ENCODE peak calls at places on chromosomes 12 and 14, in ten cellular contexts. L is IMR-90, Z is PC-3, C is astrocyte, E is HCT116, T is fibroblast of lung, R is colonic mucosa, I is neural progenitor cell, W is H1, D is mammary epithelial cell. Y is an unnamed sample.

GRCh38 chr14:54175298-54175942 is 218.8 kb upstream of the BMP4 start:
- DNase-seq in L (peak; percentile 73), Z (peak; percentile 100), C (peak; percentile 33), E (peak; percentile 78), T (peak; percentile 83), R (peak; percentile 83), I (peak; percentile 83), W (peak; percentile 86), D (peak; percentile 65), Y (peak; percentile 42)

GRCh38 chr14:74510955-74511354 is 17.4 kb downstream of the ISCA2 start:
- DNase-seq in L (peak; percentile 81), Z (peak; percentile 70), C (peak; percentile 52), E (no peak), T (peak; percentile 73), R (no peak), I (no peak), W (no peak), D (peak; percentile 85), Y (no peak)

GRCh38 chr12:131917711-131918306 is 11.3 kb upstream of the PUS1 start:
- DNase-seq in L (no peak), Z (no peak), C (no peak), E (no peak), T (no peak), R (no peak), I (no peak), W (peak; percentile 46), D (no peak), Y (no peak)

GRCh38 chr14:98370352-98370751 is 901.6 kb downstream of the BCL11B start:
- DNase-seq in L (no peak), Z (no peak), C (no peak), E (no peak), T (no peak), R (no peak), I (no peak), W (no peak), D (peak; percentile 16), Y (no peak)

GRCh38 chr12:131963381-131963780 is 13.6 kb downstream of the EP400 start:
- DNase-seq in L (no peak), Z (no peak), C (no peak), E (no peak), T (no peak), R (no peak), I (no peak), W (no peak), D (no peak), Y (no peak)

GRCh38 chr12:95574799-95575452 is 23.6 kb upstream of the USP44 start:
- DNase-seq in L (peak; percentile 64), Z (peak; percentile 82), C (peak; percentile 34), E (peak; percentile 49), T (peak; percentile 57), R (no peak), I (peak; percentile 49), W (no peak), D (peak; percentile 34), Y (no peak)

GRCh38 chr12:27549801-27550652 is 26.0 kb downstream of the PPFIBP1 start:
- DNase-seq in L (peak; percentile 97), Z (peak; percentile 99), C (peak; percentile 99), E (peak; percentile 94), T (peak; percentile 99), R (peak; percentile 78), I (no peak), W (no peak), D (peak; percentile 93), Y (no peak)

GRCh38 chr12:119802472-119802871 is 74.6 kb downstream of the CIT start:
- DNase-seq in L (peak; percentile 59), Z (no peak), C (peak; percentile 25), E (no peak), T (peak; percentile 76), R (no peak), I (peak; percentile 17), W (no peak), D (no peak), Y (no peak)

GRCh38 chr12:6229823-6230222 is 29.6 kb downstream of the CD9 start:
- DNase-seq in L (peak; percentile 97), Z (peak; percentile 76), C (peak; percentile 97), E (no peak), T (peak; percentile 97), R (peak; percentile 71), I (no peak), W (no peak), D (peak; percentile 82), Y (no peak)

GRCh38 chr12:12606793-12607589 is 4.7 kb upstream of the CREBL2 start:
- DNase-seq in L (peak; percentile 65), Z (peak; percentile 77), C (peak; percentile 91), E (no peak), T (peak; percentile 54), R (no peak), I (no peak), W (no peak), D (peak; percentile 89), Y (no peak)

GRCh38 chr12:118064608-118065007 is 3.6 kb upstream of the WSB2 start:
- DNase-seq in L (no peak), Z (no peak), C (no peak), E (no peak), T (no peak), R (no peak), I (peak; percentile 58), W (no peak), D (no peak), Y (no peak)

GRCh38 chr12:89348894-89349669 is 3.2 kb downstream of the DUSP6 start:
- DNase-seq in L (no peak), Z (no peak), C (no peak), E (no peak), T (no peak), R (no peak), I (peak; percentile 30), W (no peak), D (peak; percentile 28), Y (peak; percentile 33)

GRCh38 chr12:19125325-19125724 is 4.2 kb upstream of the PLEKHA5 start:
- DNase-seq in L (peak; percentile 47), Z (peak; percentile 52), C (peak; percentile 48), E (no peak), T (peak; percentile 43), R (no peak), I (no peak), W (no peak), D (peak; percentile 44), Y (no peak)

GRCh38 chr14:60679566-60680258 is 30.4 kb upstream of the SIX1 start:
- DNase-seq in L (no peak), Z (no peak), C (no peak), E (no peak), T (no peak), R (no peak), I (peak; percentile 59), W (no peak), D (no peak), Y (no peak)

GRCh38 chr12:77113971-77114370 is 48.6 kb upstream of the E2F7 start:
- DNase-seq in L (peak; percentile 49), Z (no peak), C (peak; percentile 35), E (no peak), T (no peak), R (no peak), I (no peak), W (no peak), D (no peak), Y (no peak)

GRCh38 chr14:29085546-29085945 is 319.0 kb downstream of the FOXG1 start:
- DNase-seq in L (peak; percentile 5), Z (peak; percentile 41), C (no peak), E (no peak), T (peak; percentile 18), R (no peak), I (peak; percentile 49), W (no peak), D (no peak), Y (no peak)

DNA sequence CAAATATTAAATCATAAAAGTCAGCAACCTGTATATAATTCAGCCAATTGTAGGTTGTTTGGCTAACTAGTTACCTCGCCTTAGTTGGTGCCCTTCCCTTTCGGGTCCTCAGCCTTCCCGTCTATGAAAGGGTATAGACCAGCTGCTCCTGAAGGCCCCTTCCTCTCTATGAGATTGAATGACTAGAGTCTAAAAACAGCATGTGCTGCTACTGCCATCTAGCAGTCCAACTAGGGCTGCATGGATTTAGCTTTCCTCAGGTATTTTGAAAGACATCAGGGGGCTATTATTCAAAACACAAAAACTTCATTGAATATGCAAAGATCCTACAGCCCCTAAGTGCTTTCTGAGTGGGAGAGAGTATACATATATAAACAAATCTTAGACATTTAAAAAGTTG is 37.0 kb upstream of the TMEM263 start:
- DNase-seq in L (peak; percentile 8), Z (peak; percentile 53), C (no peak), E (peak; percentile 6), T (peak; percentile 41), R (no peak), I (peak; percentile 86), W (no peak), D (no peak), Y (peak; percentile 17)
- TF ChIP-seq CTCF in L (peak; percentile 62), Z (peak; percentile 85), C (peak; percentile 54), E (peak; percentile 62), T (peak; percentile 36), R (peak; percentile 40), I (peak; percentile 94), W (no peak), D (peak; percentile 62), Y (peak; percentile 64)

GRCh38 chr14:67765192-67765834 is 51.1 kb downstream of the ZFYVE26 start:
- DNase-seq in L (no peak), Z (peak; percentile 95), C (no peak), E (no peak), T (no peak), R (peak; percentile 28), I (no peak), W (no peak), D (peak; percentile 68), Y (no peak)
- H3K9ac ChIP-seq in L (no peak overlapping the region), Z (peak overlapping the region; percentile 61), C (no peak overlapping the region), E (no peak overlapping the region), T (no peak overlapping the region), R (no peak overlapping the region), I (no peak overlapping the region), W (no peak overlapping the region), D (no peak overlapping the region), Y (no peak overlapping the region)

DNA sequence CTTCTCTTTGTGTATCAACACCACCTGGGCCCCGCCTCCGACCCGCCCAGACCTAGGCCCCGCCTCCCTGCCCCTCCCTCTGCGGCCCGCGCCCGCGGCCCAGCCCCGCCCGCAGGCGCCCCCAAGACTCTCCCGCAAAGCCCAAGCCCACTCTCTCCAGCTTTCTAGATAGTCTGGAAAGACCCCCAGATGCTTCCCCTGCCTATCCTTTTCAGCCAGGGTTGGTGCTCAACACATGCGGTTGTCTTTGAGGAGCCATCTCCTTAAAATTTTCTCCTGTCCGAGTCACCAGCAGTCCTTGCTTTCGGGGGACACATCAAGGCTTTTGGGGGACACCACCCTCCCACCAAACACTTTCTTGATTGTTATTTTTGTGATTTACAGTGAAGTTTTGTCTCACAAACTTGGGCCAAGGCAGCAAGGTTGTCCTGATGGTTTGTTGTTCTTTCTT is 304 bp upstream of the SLC38A2 start:
- DNase-seq in L (no peak), Z (no peak), C (no peak), E (no peak), T (no peak), R (peak; percentile 99), I (no peak), W (peak; percentile 98), D (no peak), Y (no peak)
- TF ChIP-seq CTCF in L (no peak), Z (no peak), C (no peak), E (no peak), T (no peak), R (no peak), I (no peak), W (no peak), D (no peak), Y (no peak)

DNA sequence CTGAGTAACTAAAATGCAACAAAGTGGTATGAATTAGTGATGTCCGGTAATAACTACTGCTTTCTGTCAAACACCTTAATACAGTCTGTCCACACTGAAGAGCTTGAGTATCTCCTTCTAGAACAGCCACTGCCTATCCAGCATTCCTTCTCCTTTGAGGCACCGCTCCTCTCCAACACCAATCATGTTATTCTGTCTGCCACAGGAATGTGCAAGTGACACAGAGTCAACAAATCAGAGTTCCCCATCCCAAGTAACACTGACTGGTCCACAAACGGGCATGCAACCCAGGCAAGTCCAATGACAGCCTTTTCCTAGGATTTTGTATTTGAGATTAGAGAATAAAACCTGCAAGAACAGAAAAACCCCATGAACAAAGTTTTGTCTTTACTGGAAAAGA is 3.8 kb downstream of the GXYLT1 start:
- DNase-seq in L (peak; percentile 53), Z (peak; percentile 62), C (peak; percentile 79), E (no peak), T (peak; percentile 12), R (no peak), I (peak; percentile 25), W (no peak), D (peak; percentile 48), Y (no peak)
- H3K9ac ChIP-seq in L (no peak overlapping the region), Z (no peak overlapping the region), C (no peak overlapping the region), E (no peak overlapping the region), T (no peak overlapping the region), R (no peak overlapping the region), I (no peak overlapping the region), W (no peak overlapping the region), D (no peak overlapping the region), Y (no peak overlapping the region)